ENCODE peak calls at places on chromosomes 7 and 10, in ten cellular contexts. One of them, this sample, is unnamed.

GRCh38 chr10:73554729-73555128 is 36.4 kb downstream of the USP54 start:
- DNase-seq in B cell: no peak
- DNase-seq in activated CD8-positive, alpha-beta memory T cell treated with anti-CD3 and anti-CD28 coated beads for 24 hours: no peak
- DNase-seq in CD4-positive, alpha-beta T cell: no peak
- DNase-seq in midbrain: no peak
- DNase-seq in activated naive CD4-positive, alpha-beta T cell treated with anti-CD3 and anti-CD28 coated beads, Interleukin-2, amount 10 ng/mL, durations not matched to agents 7 days and 5 days: no peak
- DNase-seq in brain microvascular endothelial cell: no peak
- DNase-seq in RPMI7951: no peak
- DNase-seq in non-pigmented ciliary epithelial cell: no peak
- DNase-seq in naive thymus-derived CD4-positive, alpha-beta T cell: no peak
- DNase-seq in this sample: no peak

GRCh38 chr7:105887569-105888199 is 11.3 kb upstream of the ATXN7L1 start:
- DNase-seq in B cell: no peak
- DNase-seq in activated CD8-positive, alpha-beta memory T cell treated with anti-CD3 and anti-CD28 coated beads for 24 hours: no peak
- DNase-seq in CD4-positive, alpha-beta T cell: no peak
- DNase-seq in midbrain: no peak
- DNase-seq in activated naive CD4-positive, alpha-beta T cell treated with anti-CD3 and anti-CD28 coated beads, Interleukin-2, amount 10 ng/mL, durations not matched to agents 7 days and 5 days: no peak
- DNase-seq in brain microvascular endothelial cell: no peak
- DNase-seq in RPMI7951: no peak
- DNase-seq in non-pigmented ciliary epithelial cell: no peak
- DNase-seq in naive thymus-derived CD4-positive, alpha-beta T cell: no peak
- DNase-seq in this sample: no peak

GRCh38 chr10:50480054-50481007 is 143.4 kb downstream of the SGMS1 start:
- DNase-seq in B cell: no peak
- DNase-seq in activated CD8-positive, alpha-beta memory T cell treated with anti-CD3 and anti-CD28 coated beads for 24 hours: no peak
- DNase-seq in CD4-positive, alpha-beta T cell: no peak
- DNase-seq in midbrain: no peak
- DNase-seq in activated naive CD4-positive, alpha-beta T cell treated with anti-CD3 and anti-CD28 coated beads, Interleukin-2, amount 10 ng/mL, durations not matched to agents 7 days and 5 days: no peak
- DNase-seq in brain microvascular endothelial cell: no peak
- DNase-seq in RPMI7951: no peak
- DNase-seq in non-pigmented ciliary epithelial cell: no peak
- DNase-seq in naive thymus-derived CD4-positive, alpha-beta T cell: no peak
- DNase-seq in this sample: no peak

GRCh38 chr7:102433319-102434038 is at the start of gene ORAI2:
- DNase-seq in B cell: peak; percentile 96
- DNase-seq in activated CD8-positive, alpha-beta memory T cell treated with anti-CD3 and anti-CD28 coated beads for 24 hours: peak; percentile 93
- DNase-seq in CD4-positive, alpha-beta T cell: peak; percentile 81
- DNase-seq in midbrain: peak; percentile 85
- DNase-seq in activated naive CD4-positive, alpha-beta T cell treated with anti-CD3 and anti-CD28 coated beads, Interleukin-2, amount 10 ng/mL, durations not matched to agents 7 days and 5 days: peak; percentile 89
- DNase-seq in brain microvascular endothelial cell: peak; percentile 39
- DNase-seq in RPMI7951: peak; percentile 73
- DNase-seq in non-pigmented ciliary epithelial cell: no peak
- DNase-seq in naive thymus-derived CD4-positive, alpha-beta T cell: peak; percentile 85
- DNase-seq in this sample: peak; percentile 86

GRCh38 chr7:81956520-81956919 is 186.7 kb upstream of the HGF start:
- DNase-seq in B cell: no peak
- DNase-seq in activated CD8-positive, alpha-beta memory T cell treated with anti-CD3 and anti-CD28 coated beads for 24 hours: no peak
- DNase-seq in CD4-positive, alpha-beta T cell: no peak
- DNase-seq in midbrain: peak; percentile 47
- DNase-seq in activated naive CD4-positive, alpha-beta T cell treated with anti-CD3 and anti-CD28 coated beads, Interleukin-2, amount 10 ng/mL, durations not matched to agents 7 days and 5 days: no peak
- DNase-seq in brain microvascular endothelial cell: peak; percentile 53
- DNase-seq in RPMI7951: peak; percentile 20
- DNase-seq in non-pigmented ciliary epithelial cell: no peak
- DNase-seq in naive thymus-derived CD4-positive, alpha-beta T cell: no peak
- DNase-seq in this sample: no peak

GRCh38 chr10:71085689-71086438 is 126.5 kb upstream of the UNC5B start:
- DNase-seq in B cell: peak; percentile 15
- DNase-seq in activated CD8-positive, alpha-beta memory T cell treated with anti-CD3 and anti-CD28 coated beads for 24 hours: peak; percentile 28
- DNase-seq in CD4-positive, alpha-beta T cell: no peak
- DNase-seq in midbrain: no peak
- DNase-seq in activated naive CD4-positive, alpha-beta T cell treated with anti-CD3 and anti-CD28 coated beads, Interleukin-2, amount 10 ng/mL, durations not matched to agents 7 days and 5 days: no peak
- DNase-seq in brain microvascular endothelial cell: no peak
- DNase-seq in RPMI7951: no peak
- DNase-seq in non-pigmented ciliary epithelial cell: no peak
- DNase-seq in naive thymus-derived CD4-positive, alpha-beta T cell: no peak
- DNase-seq in this sample: no peak

GRCh38 chr10:23405540-23405939 is 33.3 kb upstream of the OTUD1 start:
- DNase-seq in B cell: no peak
- DNase-seq in activated CD8-positive, alpha-beta memory T cell treated with anti-CD3 and anti-CD28 coated beads for 24 hours: no peak
- DNase-seq in CD4-positive, alpha-beta T cell: no peak
- DNase-seq in midbrain: no peak
- DNase-seq in activated naive CD4-positive, alpha-beta T cell treated with anti-CD3 and anti-CD28 coated beads, Interleukin-2, amount 10 ng/mL, durations not matched to agents 7 days and 5 days: no peak
- DNase-seq in brain microvascular endothelial cell: peak; percentile 29
- DNase-seq in RPMI7951: no peak
- DNase-seq in non-pigmented ciliary epithelial cell: peak; percentile 19
- DNase-seq in naive thymus-derived CD4-positive, alpha-beta T cell: no peak
- DNase-seq in this sample: no peak

GRCh38 chr7:34315032-34315431 is 343.0 kb upstream of the NPSR1 start:
- DNase-seq in B cell: no peak
- DNase-seq in activated CD8-positive, alpha-beta memory T cell treated with anti-CD3 and anti-CD28 coated beads for 24 hours: no peak
- DNase-seq in CD4-positive, alpha-beta T cell: no peak
- DNase-seq in midbrain: no peak
- DNase-seq in activated naive CD4-positive, alpha-beta T cell treated with anti-CD3 and anti-CD28 coated beads, Interleukin-2, amount 10 ng/mL, durations not matched to agents 7 days and 5 days: no peak
- DNase-seq in brain microvascular endothelial cell: peak; percentile 36
- DNase-seq in RPMI7951: peak; percentile 90
- DNase-seq in non-pigmented ciliary epithelial cell: no peak
- DNase-seq in naive thymus-derived CD4-positive, alpha-beta T cell: no peak
- DNase-seq in this sample: no peak

GRCh38 chr10:79078367-79079073 is 9.8 kb downstream of the ZMIZ1 start:
- DNase-seq in B cell: no peak
- DNase-seq in activated CD8-positive, alpha-beta memory T cell treated with anti-CD3 and anti-CD28 coated beads for 24 hours: no peak
- DNase-seq in CD4-positive, alpha-beta T cell: no peak
- DNase-seq in midbrain: no peak
- DNase-seq in activated naive CD4-positive, alpha-beta T cell treated with anti-CD3 and anti-CD28 coated beads, Interleukin-2, amount 10 ng/mL, durations not matched to agents 7 days and 5 days: no peak
- DNase-seq in brain microvascular endothelial cell: no peak
- DNase-seq in RPMI7951: no peak
- DNase-seq in non-pigmented ciliary epithelial cell: no peak
- DNase-seq in naive thymus-derived CD4-positive, alpha-beta T cell: no peak
- DNase-seq in this sample: no peak

GRCh38 chr10:114408112-114408967 is 4.0 kb upstream of the AFAP1L2 start:
- DNase-seq in B cell: no peak
- DNase-seq in activated CD8-positive, alpha-beta memory T cell treated with anti-CD3 and anti-CD28 coated beads for 24 hours: no peak
- DNase-seq in CD4-positive, alpha-beta T cell: no peak
- DNase-seq in midbrain: no peak
- DNase-seq in activated naive CD4-positive, alpha-beta T cell treated with anti-CD3 and anti-CD28 coated beads, Interleukin-2, amount 10 ng/mL, durations not matched to agents 7 days and 5 days: no peak
- DNase-seq in brain microvascular endothelial cell: no peak
- DNase-seq in RPMI7951: no peak
- DNase-seq in non-pigmented ciliary epithelial cell: no peak
- DNase-seq in naive thymus-derived CD4-positive, alpha-beta T cell: no peak
- DNase-seq in this sample: no peak

GRCh38 chr10:120538091-120538490 is 81.1 kb downstream of the PLPP4 start:
- DNase-seq in B cell: no peak
- DNase-seq in activated CD8-positive, alpha-beta memory T cell treated with anti-CD3 and anti-CD28 coated beads for 24 hours: no peak
- DNase-seq in CD4-positive, alpha-beta T cell: no peak
- DNase-seq in midbrain: no peak
- DNase-seq in activated naive CD4-positive, alpha-beta T cell treated with anti-CD3 and anti-CD28 coated beads, Interleukin-2, amount 10 ng/mL, durations not matched to agents 7 days and 5 days: no peak
- DNase-seq in brain microvascular endothelial cell: no peak
- DNase-seq in RPMI7951: peak; percentile 13
- DNase-seq in non-pigmented ciliary epithelial cell: no peak
- DNase-seq in naive thymus-derived CD4-positive, alpha-beta T cell: no peak
- DNase-seq in this sample: no peak

GRCh38 chr7:1532456-1533254 is 2.2 kb downstream of the MAFK start:
- DNase-seq in B cell: peak; percentile 67
- DNase-seq in activated CD8-positive, alpha-beta memory T cell treated with anti-CD3 and anti-CD28 coated beads for 24 hours: peak; percentile 79
- DNase-seq in CD4-positive, alpha-beta T cell: peak; percentile 55
- DNase-seq in midbrain: peak; percentile 26
- DNase-seq in activated naive CD4-positive, alpha-beta T cell treated with anti-CD3 and anti-CD28 coated beads, Interleukin-2, amount 10 ng/mL, durations not matched to agents 7 days and 5 days: peak; percentile 76
- DNase-seq in brain microvascular endothelial cell: peak; percentile 91
- DNase-seq in RPMI7951: peak; percentile 95
- DNase-seq in non-pigmented ciliary epithelial cell: peak; percentile 63
- DNase-seq in naive thymus-derived CD4-positive, alpha-beta T cell: peak; percentile 60
- DNase-seq in this sample: peak; percentile 36

GRCh38 chr7:26388256-26388655 is 96.6 kb downstream of the SNX10 start:
- DNase-seq in B cell: no peak
- DNase-seq in activated CD8-positive, alpha-beta memory T cell treated with anti-CD3 and anti-CD28 coated beads for 24 hours: no peak
- DNase-seq in CD4-positive, alpha-beta T cell: no peak
- DNase-seq in midbrain: no peak
- DNase-seq in activated naive CD4-positive, alpha-beta T cell treated with anti-CD3 and anti-CD28 coated beads, Interleukin-2, amount 10 ng/mL, durations not matched to agents 7 days and 5 days: no peak
- DNase-seq in brain microvascular endothelial cell: no peak
- DNase-seq in RPMI7951: no peak
- DNase-seq in non-pigmented ciliary epithelial cell: no peak
- DNase-seq in naive thymus-derived CD4-positive, alpha-beta T cell: no peak
- DNase-seq in this sample: no peak

GRCh38 chr10:27801171-27801785 is 55.7 kb upstream of the MKX start:
- DNase-seq in B cell: no peak
- DNase-seq in activated CD8-positive, alpha-beta memory T cell treated with anti-CD3 and anti-CD28 coated beads for 24 hours: no peak
- DNase-seq in CD4-positive, alpha-beta T cell: no peak
- DNase-seq in midbrain: no peak
- DNase-seq in activated naive CD4-positive, alpha-beta T cell treated with anti-CD3 and anti-CD28 coated beads, Interleukin-2, amount 10 ng/mL, durations not matched to agents 7 days and 5 days: no peak
- DNase-seq in brain microvascular endothelial cell: no peak
- DNase-seq in RPMI7951: no peak
- DNase-seq in non-pigmented ciliary epithelial cell: no peak
- DNase-seq in naive thymus-derived CD4-positive, alpha-beta T cell: no peak
- DNase-seq in this sample: no peak

GRCh38 chr7:154183482-154183881 is 131.3 kb downstream of the DPP6 start:
- DNase-seq in B cell: no peak
- DNase-seq in activated CD8-positive, alpha-beta memory T cell treated with anti-CD3 and anti-CD28 coated beads for 24 hours: no peak
- DNase-seq in CD4-positive, alpha-beta T cell: no peak
- DNase-seq in midbrain: no peak
- DNase-seq in activated naive CD4-positive, alpha-beta T cell treated with anti-CD3 and anti-CD28 coated beads, Interleukin-2, amount 10 ng/mL, durations not matched to agents 7 days and 5 days: no peak
- DNase-seq in brain microvascular endothelial cell: no peak
- DNase-seq in RPMI7951: peak; percentile 3
- DNase-seq in non-pigmented ciliary epithelial cell: no peak
- DNase-seq in naive thymus-derived CD4-positive, alpha-beta T cell: no peak
- DNase-seq in this sample: no peak

GRCh38 chr10:95178797-95179196 is 15.2 kb upstream of the ACSM6 start:
- DNase-seq in B cell: no peak
- DNase-seq in activated CD8-positive, alpha-beta memory T cell treated with anti-CD3 and anti-CD28 coated beads for 24 hours: no peak
- DNase-seq in CD4-positive, alpha-beta T cell: no peak
- DNase-seq in midbrain: no peak
- DNase-seq in activated naive CD4-positive, alpha-beta T cell treated with anti-CD3 and anti-CD28 coated beads, Interleukin-2, amount 10 ng/mL, durations not matched to agents 7 days and 5 days: no peak
- DNase-seq in brain microvascular endothelial cell: no peak
- DNase-seq in RPMI7951: no peak
- DNase-seq in non-pigmented ciliary epithelial cell: no peak
- DNase-seq in naive thymus-derived CD4-positive, alpha-beta T cell: no peak
- DNase-seq in this sample: no peak

GRCh38 chr7:25259487-25260243 is 31.4 kb upstream of the NPVF start:
- DNase-seq in B cell: peak; percentile 42
- DNase-seq in activated CD8-positive, alpha-beta memory T cell treated with anti-CD3 and anti-CD28 coated beads for 24 hours: peak; percentile 73
- DNase-seq in CD4-positive, alpha-beta T cell: peak; percentile 66
- DNase-seq in midbrain: peak; percentile 73
- DNase-seq in activated naive CD4-positive, alpha-beta T cell treated with anti-CD3 and anti-CD28 coated beads, Interleukin-2, amount 10 ng/mL, durations not matched to agents 7 days and 5 days: peak; percentile 79
- DNase-seq in brain microvascular endothelial cell: peak; percentile 71
- DNase-seq in RPMI7951: peak; percentile 84
- DNase-seq in non-pigmented ciliary epithelial cell: peak; percentile 48
- DNase-seq in naive thymus-derived CD4-positive, alpha-beta T cell: peak; percentile 76
- DNase-seq in this sample: peak; percentile 6

GRCh38 chr10:78025685-78026364 is 3.5 kb downstream of the POLR3A start:
- DNase-seq in B cell: no peak
- DNase-seq in activated CD8-positive, alpha-beta memory T cell treated with anti-CD3 and anti-CD28 coated beads for 24 hours: no peak
- DNase-seq in CD4-positive, alpha-beta T cell: no peak
- DNase-seq in midbrain: no peak
- DNase-seq in activated naive CD4-positive, alpha-beta T cell treated with anti-CD3 and anti-CD28 coated beads, Interleukin-2, amount 10 ng/mL, durations not matched to agents 7 days and 5 days: no peak
- DNase-seq in brain microvascular endothelial cell: peak; percentile 35
- DNase-seq in RPMI7951: no peak
- DNase-seq in non-pigmented ciliary epithelial cell: no peak
- DNase-seq in naive thymus-derived CD4-positive, alpha-beta T cell: no peak
- DNase-seq in this sample: no peak

GRCh38 chr10:110859206-110859946 is 12.4 kb upstream of the PDCD4 start:
- DNase-seq in B cell: no peak
- DNase-seq in activated CD8-positive, alpha-beta memory T cell treated with anti-CD3 and anti-CD28 coated beads for 24 hours: no peak
- DNase-seq in CD4-positive, alpha-beta T cell: no peak
- DNase-seq in midbrain: no peak
- DNase-seq in activated naive CD4-positive, alpha-beta T cell treated with anti-CD3 and anti-CD28 coated beads, Interleukin-2, amount 10 ng/mL, durations not matched to agents 7 days and 5 days: no peak
- DNase-seq in brain microvascular endothelial cell: no peak
- DNase-seq in RPMI7951: no peak
- DNase-seq in non-pigmented ciliary epithelial cell: no peak
- DNase-seq in naive thymus-derived CD4-positive, alpha-beta T cell: no peak
- DNase-seq in this sample: no peak

GRCh38 chr10:133438711-133439273 is 14.4 kb upstream of the SPRN start:
- DNase-seq in B cell: peak; percentile 14
- DNase-seq in activated CD8-positive, alpha-beta memory T cell treated with anti-CD3 and anti-CD28 coated beads for 24 hours: peak; percentile 56
- DNase-seq in CD4-positive, alpha-beta T cell: no peak
- DNase-seq in midbrain: no peak
- DNase-seq in activated naive CD4-positive, alpha-beta T cell treated with anti-CD3 and anti-CD28 coated beads, Interleukin-2, amount 10 ng/mL, durations not matched to agents 7 days and 5 days: no peak
- DNase-seq in brain microvascular endothelial cell: peak; percentile 25
- DNase-seq in RPMI7951: peak; percentile 13
- DNase-seq in non-pigmented ciliary epithelial cell: peak; percentile 4
- DNase-seq in naive thymus-derived CD4-positive, alpha-beta T cell: no peak
- DNase-seq in this sample: no peak

GRCh38 chr7:25775999-25776736 is 375.8 kb upstream of the NFE2L3 start:
- DNase-seq in B cell: no peak
- DNase-seq in activated CD8-positive, alpha-beta memory T cell treated with anti-CD3 and anti-CD28 coated beads for 24 hours: no peak
- DNase-seq in CD4-positive, alpha-beta T cell: no peak
- DNase-seq in midbrain: no peak
- DNase-seq in activated naive CD4-positive, alpha-beta T cell treated with anti-CD3 and anti-CD28 coated beads, Interleukin-2, amount 10 ng/mL, durations not matched to agents 7 days and 5 days: no peak
- DNase-seq in brain microvascular endothelial cell: no peak
- DNase-seq in RPMI7951: no peak
- DNase-seq in non-pigmented ciliary epithelial cell: no peak
- DNase-seq in naive thymus-derived CD4-positive, alpha-beta T cell: no peak
- DNase-seq in this sample: no peak

GRCh38 chr7:148535227-148535626 is 55.3 kb upstream of the C7orf33 start:
- DNase-seq in B cell: no peak
- DNase-seq in activated CD8-positive, alpha-beta memory T cell treated with anti-CD3 and anti-CD28 coated beads for 24 hours: peak; percentile 65
- DNase-seq in CD4-positive, alpha-beta T cell: peak; percentile 4
- DNase-seq in midbrain: no peak
- DNase-seq in activated naive CD4-positive, alpha-beta T cell treated with anti-CD3 and anti-CD28 coated beads, Interleukin-2, amount 10 ng/mL, durations not matched to agents 7 days and 5 days: peak; percentile 43
- DNase-seq in brain microvascular endothelial cell: no peak
- DNase-seq in RPMI7951: peak; percentile 19
- DNase-seq in non-pigmented ciliary epithelial cell: no peak
- DNase-seq in naive thymus-derived CD4-positive, alpha-beta T cell: peak; percentile 10
- DNase-seq in this sample: peak; percentile 17

GRCh38 chr10:124279298-124279697 is 139.4 kb downstream of the OAT start:
- DNase-seq in B cell: no peak
- DNase-seq in activated CD8-positive, alpha-beta memory T cell treated with anti-CD3 and anti-CD28 coated beads for 24 hours: no peak
- DNase-seq in CD4-positive, alpha-beta T cell: no peak
- DNase-seq in midbrain: no peak
- DNase-seq in activated naive CD4-positive, alpha-beta T cell treated with anti-CD3 and anti-CD28 coated beads, Interleukin-2, amount 10 ng/mL, durations not matched to agents 7 days and 5 days: no peak
- DNase-seq in brain microvascular endothelial cell: no peak
- DNase-seq in RPMI7951: no peak
- DNase-seq in non-pigmented ciliary epithelial cell: no peak
- DNase-seq in naive thymus-derived CD4-positive, alpha-beta T cell: no peak
- DNase-seq in this sample: no peak

GRCh38 chr10:61923210-61924024 is 21.9 kb downstream of the ARID5B start:
- DNase-seq in B cell: no peak
- DNase-seq in activated CD8-positive, alpha-beta memory T cell treated with anti-CD3 and anti-CD28 coated beads for 24 hours: no peak
- DNase-seq in CD4-positive, alpha-beta T cell: no peak
- DNase-seq in midbrain: no peak
- DNase-seq in activated naive CD4-positive, alpha-beta T cell treated with anti-CD3 and anti-CD28 coated beads, Interleukin-2, amount 10 ng/mL, durations not matched to agents 7 days and 5 days: no peak
- DNase-seq in brain microvascular endothelial cell: peak; percentile 40
- DNase-seq in RPMI7951: peak; percentile 69
- DNase-seq in non-pigmented ciliary epithelial cell: no peak
- DNase-seq in naive thymus-derived CD4-positive, alpha-beta T cell: no peak
- DNase-seq in this sample: no peak

This sample was measured in GM06990.